ENCODE peak calls at places on chromosomes 2 and 18, in eight cellular contexts. C is colonic mucosa, J is right cardiac atrium, S is fibroblast of lung, L is HepG2, P is right atrium auricular region, Y is H9, Z is tibial artery. E is an unnamed sample. For H3K4me1, the result is how much of the 10 kb centered on the place peaks cover.

GRCh38 chr2:69013837-69014796 is 1.1 kb downstream of the ANTXR1 start:
- DNase-seq in Y (no peak), L (no peak), J (no peak), S (peak), C (no peak), Z (no peak), P (no peak), E (peak)

GRCh38 chr2:120442923-120443571 is 97.1 kb downstream of the INHBB start:
- DNase-seq in Y (peak), J (peak), P (no peak), Z (peak), S (no peak), C (peak), L (no peak), E (peak)

GRCh38 chr18:58310517-58310916 is 266.5 kb downstream of the NEDD4L start:
- DNase-seq in S (no peak), Z (no peak), C (peak), Y (no peak), J (no peak), P (no peak), L (no peak), E (no peak)

GRCh38 chr2:81002906-81003305 is 698.4 kb upstream of the LRRTM1 start:
- DNase-seq in J (no peak), Z (no peak), C (no peak), Y (no peak), S (no peak), L (no peak), P (no peak), E (no peak)

GRCh38 chr2:108377815-108378630 is at the start of gene SULT1C4:
- DNase-seq in C (no peak), J (peak), L (peak), P (peak), S (peak), Y (peak), Z (no peak), E (peak)

GRCh38 chr2:94984964-94985575 is 40.4 kb upstream of the MAL start:
- DNase-seq in P (peak), J (no peak), Z (no peak), C (no peak), Y (no peak), S (no peak), L (no peak), E (no peak)

GRCh38 chr2:81901017-81901416 is 1596.5 kb upstream of the LRRTM1 start:
- DNase-seq in L (no peak), C (no peak), J (no peak), Z (no peak), P (no peak), Y (no peak), S (peak), E (no peak)

GRCh38 chr18:21684731-21685130 is 19.8 kb downstream of the ABHD3 start:
- DNase-seq in S (no peak), C (no peak), Y (no peak), Z (no peak), P (no peak), L (peak), J (no peak), E (no peak)

GRCh38 chr2:163723352-163723751 is 12.5 kb downstream of the FIGN start:
- DNase-seq in J (no peak), Y (no peak), Z (no peak), P (no peak), S (no peak), C (no peak), L (no peak), E (no peak)

GRCh38 chr18:61414116-61414515 is 80.9 kb downstream of the CDH20 start:
- DNase-seq in C (no peak), Y (no peak), J (no peak), L (no peak), Z (no peak), P (no peak), S (no peak), E (no peak)

GRCh38 chr2:225040862-225041209 is 1.4 kb downstream of the DOCK10 start:
- DNase-seq in C (peak), S (peak), Y (no peak), L (no peak), P (no peak), Z (no peak), J (no peak), E (no peak)

GRCh38 chr2:127508025-127508620 is 18.2 kb downstream of the IWS1 start:
- DNase-seq in P (no peak), L (no peak), Z (no peak), Y (no peak), S (peak), C (no peak), J (no peak), E (no peak)

DNA sequence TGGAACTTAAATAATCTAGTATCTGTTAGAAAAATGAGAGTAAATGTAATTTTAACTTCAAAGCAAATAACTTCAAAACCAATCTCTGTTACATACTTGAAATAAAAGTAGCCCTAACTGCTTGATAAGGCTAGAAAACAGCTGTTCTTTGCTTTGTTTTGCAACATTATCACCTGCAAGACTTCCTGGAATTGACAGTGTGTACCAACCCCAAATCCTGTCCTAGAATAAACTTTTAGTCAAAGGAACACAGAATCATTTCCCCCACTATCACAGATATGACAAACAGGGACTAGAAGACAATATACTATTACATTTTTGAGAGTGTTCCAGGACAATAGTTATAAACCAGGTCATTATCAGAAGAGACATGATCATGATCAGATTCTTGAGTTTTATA is 105.3 kb upstream of the PGAP1 start:
- DNase-seq in Y (no peak), C (no peak), S (no peak), Z (no peak), P (no peak), L (no peak), J (no peak), E (peak)
- H3K4me1 ChIP-seq in Y (under half), C (under half), S (under half), Z (under half), P (under half), L (under half), J (under half), E (under half)

GRCh38 chr18:78538669-78539440 is 440.8 kb upstream of the SALL3 start:
- DNase-seq in J (no peak), Y (no peak), P (peak), C (no peak), L (no peak), Z (no peak), S (no peak), E (no peak)
- H3K27ac ChIP-seq in J (no peak), Y (no peak), P (no peak), C (no peak), L (no peak), Z (no peak), S (no peak), E (no peak)

GRCh38 chr18:49486959-49487710 is at the start of gene C18orf32:
- DNase-seq in Y (peak), S (peak), C (peak), J (peak), Z (peak), L (peak), P (peak), E (peak)
- H3K4me1 ChIP-seq in Y (under half), S (under half), C (under half), J (under half), Z (under half), L (under half), P (under half), E (under half)

GRCh38 chr18:23237524-23238151 is 102.4 kb downstream of the CABLES1 start:
- DNase-seq in C (peak), J (peak), P (peak), S (peak), L (no peak), Z (peak), Y (peak), E (peak)

GRCh38 chr18:23235336-23235735 is 100.1 kb downstream of the CABLES1 start:
- DNase-seq in Z (no peak), P (no peak), Y (no peak), J (no peak), S (no peak), L (no peak), C (no peak), E (no peak)

GRCh38 chr18:23235860-23236259 is 100.6 kb downstream of the CABLES1 start:
- DNase-seq in S (no peak), Y (peak), J (no peak), C (no peak), Z (no peak), P (no peak), L (no peak), E (no peak)

GRCh38 chr18:23238152-23238531 is 102.9 kb downstream of the CABLES1 start:
- DNase-seq in Z (peak), C (no peak), P (peak), L (no peak), Y (no peak), S (peak), J (peak), E (no peak)

DNA sequence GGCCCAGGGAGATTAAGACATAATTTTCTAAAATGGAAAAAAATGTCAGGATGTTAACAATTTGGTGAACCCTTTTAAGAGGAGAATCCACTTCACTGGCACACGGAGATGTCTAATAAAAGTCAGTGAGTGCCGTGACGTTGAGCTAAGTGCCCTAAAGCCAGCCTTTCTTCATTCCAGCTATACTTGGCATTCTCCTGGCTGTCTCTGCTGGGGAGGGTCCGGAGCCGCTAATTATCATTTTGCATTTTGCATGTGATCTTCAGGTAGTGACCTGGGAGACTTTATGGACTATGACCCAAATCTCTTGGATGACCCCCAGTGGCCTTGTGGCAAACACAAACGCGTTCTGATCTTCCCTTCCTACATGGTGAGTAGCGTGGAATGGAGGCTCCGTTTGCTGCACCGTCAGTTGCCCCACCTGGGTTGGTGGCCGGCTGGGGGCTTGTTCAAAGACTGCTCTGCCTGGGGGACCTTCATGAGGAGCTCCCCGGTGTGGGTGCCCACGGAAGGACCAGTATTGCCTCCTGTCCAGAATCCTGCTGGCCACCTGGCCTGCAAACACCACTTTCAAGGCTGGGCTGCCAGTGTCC is 101.7 kb downstream of the CABLES1 start:
- DNase-seq in J (peak), C (no peak), Z (no peak), P (no peak), L (no peak), S (no peak), Y (no peak), E (no peak)
- H3K27ac ChIP-seq in J (no peak), C (peak), Z (peak), P (peak), L (no peak), S (no peak), Y (no peak), E (no peak)

GRCh38 chr2:181685150-181685688 is 4.9 kb upstream of the NEUROD1 start:
- DNase-seq in P (no peak), L (no peak), C (no peak), S (no peak), Y (peak), J (no peak), Z (no peak), E (peak)

GRCh38 chr2:181683518-181684453 is 3.5 kb upstream of the NEUROD1 start:
- DNase-seq in L (no peak), S (no peak), Y (peak), Z (no peak), J (no peak), P (no peak), C (no peak), E (peak)

GRCh38 chr2:181682795-181683517 is 2.6 kb upstream of the NEUROD1 start:
- DNase-seq in S (no peak), J (no peak), Y (peak), P (no peak), C (no peak), Z (no peak), L (no peak), E (no peak)

GRCh38 chr2:181684454-181685149 is 4.3 kb upstream of the NEUROD1 start:
- DNase-seq in P (no peak), Z (no peak), S (no peak), Y (no peak), L (no peak), C (no peak), J (no peak), E (no peak)

DNA sequence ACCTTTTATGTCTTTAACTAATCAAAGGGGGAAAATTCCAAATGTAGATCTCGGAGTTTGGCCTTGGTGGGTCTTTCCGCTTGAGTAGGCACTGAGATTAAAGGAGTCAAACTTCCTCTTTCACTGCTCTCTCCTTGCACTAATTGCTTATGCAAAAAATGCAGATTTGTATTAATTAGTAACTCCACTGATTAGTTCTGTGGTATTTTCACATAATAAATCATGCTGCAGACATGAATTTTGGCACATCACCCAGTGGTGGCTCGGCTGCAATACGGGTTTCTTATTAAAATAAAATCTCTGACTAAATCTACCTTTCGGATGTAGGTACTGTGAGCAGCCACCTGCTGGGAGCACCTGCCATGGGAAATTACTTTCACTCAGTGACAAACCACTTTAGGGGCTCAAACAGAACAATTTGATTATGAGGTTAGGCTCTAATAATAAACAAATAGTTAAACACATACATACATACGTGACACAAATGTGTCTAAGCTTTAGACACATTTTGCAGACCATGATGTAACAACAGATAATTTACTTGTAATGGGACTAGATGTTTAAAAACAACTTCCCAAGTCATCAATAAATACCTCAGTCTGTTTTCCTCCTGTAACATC is 6.4 kb upstream of the NEUROD1 start:
- DNase-seq in L (no peak), C (no peak), J (no peak), Z (no peak), P (no peak), Y (no peak), S (no peak), E (no peak)
- H3K4me1 ChIP-seq in L (under half), C (under half), J (under half), Z (under half), P (under half), Y (under half), S (under half), E (under half)